ENCODE peak calls at places on chromosomes 7 and 10, in eight cellular contexts. C, F, G, U, D, E, J and H are unnamed samples.

GRCh38 chr10:7906128-7906527 is 87.8 kb downstream of the TAF3 start:
- DNase-seq in C (no peak), F (no peak), G (no peak), U (no peak), D (no peak), E (no peak), J (no peak), H (no peak)

GRCh38 chr10:1739751-1740150 is 2.4 kb upstream of the ADARB2 start:
- DNase-seq in C (no peak), F (no peak), G (no peak), U (no peak), D (no peak), E (no peak), J (no peak), H (no peak)

GRCh38 chr10:97778452-97779302 is 6.9 kb upstream of the SFRP5 start:
- DNase-seq in C (no peak), F (no peak), G (no peak), U (peak; percentile 64), D (no peak), E (no peak), J (no peak), H (no peak)

GRCh38 chr7:37208528-37208927 is 240.1 kb downstream of the ELMO1 start:
- DNase-seq in C (peak; percentile 63), F (peak; percentile 96), G (peak; percentile 56), U (peak; percentile 96), D (peak; percentile 93), E (no peak), J (peak; percentile 80), H (peak; percentile 83)

GRCh38 chr10:132345345-132345744 is 13.4 kb downstream of the LRRC27 start:
- DNase-seq in C (no peak), F (no peak), G (no peak), U (no peak), D (no peak), E (no peak), J (no peak), H (no peak)

GRCh38 chr10:117391436-117392205 is 16.4 kb upstream of the PDZD8 start:
- DNase-seq in C (peak; percentile 41), F (peak; percentile 61), G (no peak), U (peak; percentile 75), D (peak; percentile 57), E (no peak), J (no peak), H (peak; percentile 45)

GRCh38 chr10:19904202-19904661 is 88.0 kb downstream of the PLXDC2 start:
- DNase-seq in C (no peak), F (peak; percentile 27), G (no peak), U (peak; percentile 96), D (no peak), E (no peak), J (no peak), H (peak; percentile 8)

GRCh38 chr10:5583525-5584175 is 58.9 kb downstream of the CALML3 start:
- DNase-seq in C (no peak), F (peak; percentile 29), G (no peak), U (peak; percentile 58), D (no peak), E (no peak), J (no peak), H (no peak)

GRCh38 chr7:44267719-44268413 is 57.5 kb downstream of the CAMK2B start:
- DNase-seq in C (no peak), F (no peak), G (no peak), U (no peak), D (no peak), E (no peak), J (no peak), H (no peak)

GRCh38 chr7:7786595-7786994 is 68.2 kb upstream of the RPA3 start:
- DNase-seq in C (no peak), F (no peak), G (no peak), U (no peak), D (no peak), E (no peak), J (no peak), H (peak; percentile 68)

GRCh38 chr10:91589015-91589655 is 43.7 kb downstream of the PPP1R3C start:
- DNase-seq in C (peak; percentile 64), F (peak; percentile 66), G (peak; percentile 94), U (no peak), D (peak; percentile 89), E (no peak), J (no peak), H (no peak)

GRCh38 chr10:21826725-21827124 is 176.8 kb downstream of the DNAJC1 start:
- DNase-seq in C (no peak), F (no peak), G (no peak), U (no peak), D (no peak), E (no peak), J (no peak), H (no peak)

DNA sequence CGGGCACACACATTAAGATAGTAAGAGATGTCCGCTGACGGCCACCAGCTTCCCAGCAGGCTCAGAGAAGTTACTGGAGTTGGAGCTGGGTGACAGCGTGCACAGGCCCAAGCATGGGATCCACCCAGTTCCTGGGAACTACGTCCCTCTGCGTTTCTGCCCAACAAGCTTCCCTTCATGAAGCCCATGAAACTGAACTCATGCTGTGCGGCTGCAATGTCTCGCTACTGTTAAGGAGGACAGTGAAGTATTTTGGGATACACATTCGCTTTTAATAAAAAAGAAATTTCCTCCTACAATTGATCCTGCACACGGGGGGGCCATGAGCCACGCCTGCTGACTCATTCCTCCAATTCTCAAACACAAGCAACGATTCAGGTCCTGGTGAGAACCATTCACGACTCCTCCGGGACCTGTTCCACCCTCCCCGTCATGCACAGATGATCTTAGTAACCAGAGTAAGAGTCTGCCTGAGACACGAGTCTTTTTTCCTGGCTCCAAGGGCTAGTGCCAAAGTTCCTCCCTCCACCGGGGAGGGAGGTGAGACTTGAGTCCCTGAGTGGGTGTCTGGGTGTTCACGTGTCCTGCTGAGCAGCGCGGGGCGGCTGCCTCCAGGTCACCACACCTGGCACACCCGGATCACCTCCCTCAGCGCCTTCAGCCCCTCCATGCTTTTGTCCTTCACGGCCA is 2.6 kb downstream of the PSMG3 start:
- DNase-seq in C (peak; percentile 67), F (no peak), G (peak; percentile 66), U (peak; percentile 43), D (peak; percentile 62), E (no peak), J (no peak), H (peak; percentile 53)
- H3K4me3 ChIP-seq in C (no peak overlapping the region), F (no peak overlapping the region), G (no peak overlapping the region), U (no peak overlapping the region), D (no peak overlapping the region), E (no peak overlapping the region), J (no peak overlapping the region), H (no peak overlapping the region)

DNA sequence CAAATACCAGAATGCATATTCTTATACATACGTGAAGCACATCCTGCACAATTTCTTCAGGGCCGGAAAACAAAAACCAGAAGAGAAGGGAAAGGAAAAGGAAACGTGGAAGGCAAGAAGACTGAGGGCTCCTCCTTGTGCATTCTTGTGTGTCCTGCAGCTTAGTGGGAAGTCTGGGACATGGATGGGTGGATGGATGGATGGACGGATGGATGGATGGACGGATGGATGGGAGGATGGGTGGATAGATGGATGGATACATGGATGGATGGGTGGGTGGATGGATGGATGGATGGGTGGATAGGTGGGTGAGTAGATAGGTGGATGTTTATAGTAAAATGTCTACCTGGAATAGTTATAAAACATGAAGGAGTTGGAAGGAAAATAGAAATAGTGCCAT is 30.8 kb upstream of the SLC35B4 start:
- DNase-seq in C (no peak), F (no peak), G (no peak), U (no peak), D (no peak), E (no peak), J (no peak), H (no peak)
- TF ChIP-seq CTCF in C (no peak), F (no peak), G (no peak), U (no peak), D (peak; percentile 11), E (no peak), J (no peak), H (no peak)

GRCh38 chr10:86402283-86402931 is 35.8 kb upstream of the GRID1 start:
- DNase-seq in C (no peak), F (no peak), G (no peak), U (no peak), D (peak; percentile 74), E (no peak), J (peak; percentile 34), H (peak; percentile 3)
- H3K4me3 ChIP-seq in C (no peak overlapping the region), F (no peak overlapping the region), G (no peak overlapping the region), U (no peak overlapping the region), D (peak overlapping the region; percentile 35), E (no peak overlapping the region), J (no peak overlapping the region), H (no peak overlapping the region)

DNA sequence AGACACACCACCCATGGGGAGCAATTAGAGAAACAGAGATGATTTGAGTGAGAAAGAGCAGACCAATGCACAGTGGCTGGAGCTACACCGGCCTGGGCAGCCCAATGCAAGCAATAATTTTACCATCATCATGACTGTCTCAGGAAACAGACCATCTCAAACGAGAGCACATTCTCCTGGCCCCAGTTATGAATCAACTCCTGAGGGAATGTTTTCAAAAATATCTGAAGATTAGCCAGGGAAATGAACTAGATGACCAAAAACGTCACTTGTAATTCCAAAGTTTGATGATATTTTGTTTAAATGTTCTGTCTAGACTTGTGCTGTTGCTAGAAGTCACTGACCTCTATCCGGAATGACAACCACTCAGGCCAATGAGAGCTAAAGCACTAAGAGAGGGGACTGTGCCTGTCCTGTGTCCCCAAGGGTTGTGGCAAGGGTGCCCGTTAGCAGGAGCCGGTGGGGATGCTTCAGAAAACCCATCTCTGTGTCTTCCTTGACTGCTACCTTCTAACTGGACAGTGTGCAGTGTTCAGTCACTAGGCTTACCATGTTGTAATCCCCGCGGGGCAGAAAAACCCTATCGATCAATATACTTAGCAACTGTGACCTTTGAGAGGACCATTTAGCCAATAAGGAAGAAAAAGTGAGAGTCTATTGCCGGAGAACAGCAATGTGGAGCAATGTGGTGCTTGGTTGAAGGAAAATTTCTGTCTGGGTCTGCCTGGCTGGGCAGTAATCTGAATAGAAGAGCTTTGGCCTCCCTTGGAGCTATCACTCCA is 202.4 kb downstream of the ADAM12 start:
- DNase-seq in C (no peak), F (no peak), G (no peak), U (no peak), D (peak; percentile 48), E (no peak), J (no peak), H (no peak)
- TF ChIP-seq CTCF in C (no peak), F (no peak), G (no peak), U (no peak), D (no peak), E (no peak), J (no peak), H (no peak)

GRCh38 chr7:25261545-25262135 is 33.4 kb upstream of the NPVF start:
- DNase-seq in C (no peak), F (no peak), G (no peak), U (peak; percentile 3), D (no peak), E (no peak), J (no peak), H (peak; percentile 3)
- H3K4me3 ChIP-seq in C (no peak overlapping the region), F (no peak overlapping the region), G (no peak overlapping the region), U (no peak overlapping the region), D (no peak overlapping the region), E (no peak overlapping the region), J (no peak overlapping the region), H (no peak overlapping the region)